ENCODE peak calls at places on chromosomes 13 and 19, in seven cellular contexts. P is dorsolateral prefrontal cortex, N is MM.1S, E is GM12878, Y is body of pancreas, H is Peyer's patch, A is psoas muscle. C is an unnamed sample.

GRCh38 chr13:111304041-111304544 is 16.3 kb upstream of the TEX29 start:
- DNase-seq in H (peak), E (peak), N (no peak), P (no peak), Y (no peak), A (no peak), C (no peak)

GRCh38 chr19:49492573-49493411 is 3.4 kb upstream of the RPS11 start:
- DNase-seq in Y (no peak), A (no peak), N (peak), H (no peak), E (no peak), P (no peak), C (no peak)

GRCh38 chr13:50936681-50937080 is 27.1 kb downstream of the RNASEH2B start:
- DNase-seq in A (no peak), H (no peak), N (no peak), P (no peak), E (no peak), Y (no peak), C (no peak)

GRCh38 chr13:30308548-30308947 is 1.2 kb upstream of the KATNAL1 start:
- DNase-seq in P (no peak), Y (no peak), A (no peak), H (no peak), E (no peak), N (no peak), C (no peak)

GRCh38 chr19:35107541-35107939 is 8.1 kb upstream of the FXYD3 start:
- DNase-seq in A (no peak), H (peak), P (peak), N (no peak), Y (peak), E (no peak), C (no peak)

GRCh38 chr19:17797397-17798201 is 2.7 kb downstream of the B3GNT3 start:
- DNase-seq in H (peak), E (no peak), N (no peak), A (no peak), Y (peak), P (no peak), C (no peak)

GRCh38 chr19:49932731-49933131 is 3.4 kb upstream of the NUP62 start:
- DNase-seq in N (no peak), H (peak), A (no peak), P (no peak), E (no peak), Y (no peak), C (no peak)

GRCh38 chr19:49690073-49690655 is 752 bp upstream of the CPT1C start:
- DNase-seq in N (no peak), A (no peak), Y (no peak), E (no peak), H (no peak), P (no peak), C (no peak)

GRCh38 chr19:49658139-49658517 is 7.5 kb downstream of the IRF3 start:
- DNase-seq in Y (no peak), P (no peak), N (no peak), E (no peak), H (no peak), A (no peak), C (no peak)

GRCh38 chr13:36700170-36700569 is 26.4 kb downstream of the SERTM1 start:
- DNase-seq in A (no peak), H (no peak), E (no peak), N (no peak), P (peak), Y (no peak), C (no peak)

GRCh38 chr13:52414963-52415362 is 9.0 kb upstream of the THSD1 start:
- DNase-seq in P (no peak), H (no peak), N (no peak), E (no peak), A (no peak), Y (no peak), C (no peak)

GRCh38 chr13:20902438-20903163 is at the start of gene XPO4:
- DNase-seq in A (peak), H (peak), E (no peak), N (peak), P (peak), Y (peak), C (no peak)

GRCh38 chr13:40377783-40378182 is 288.7 kb downstream of the FOXO1 start:
- DNase-seq in P (no peak), A (no peak), N (no peak), H (no peak), E (no peak), Y (no peak), C (no peak)

GRCh38 chr13:114315074-114315785 is 927 bp downstream of the CHAMP1 start:
- DNase-seq in P (no peak), A (no peak), H (no peak), Y (no peak), N (peak), E (no peak), C (no peak)

GRCh38 chr19:46015080-46015960 is 7.5 kb downstream of the PGLYRP1 start:
- DNase-seq in E (no peak), N (no peak), Y (peak), P (no peak), A (peak), H (peak), C (no peak)

GRCh38 chr19:38838208-38838985 is 6.8 kb upstream of the ECH1 start:
- DNase-seq in E (no peak), P (no peak), N (no peak), A (peak), H (peak), Y (peak), C (no peak)

GRCh38 chr19:46624958-46625661 is at the start of gene PTGIR:
- DNase-seq in Y (peak), E (no peak), N (no peak), P (no peak), A (peak), H (no peak), C (no peak)

GRCh38 chr19:50551713-50552187 is 16.5 kb downstream of the LRRC4B start:
- DNase-seq in A (no peak), P (peak), E (no peak), N (no peak), H (no peak), Y (no peak), C (no peak)

GRCh38 chr13:41388143-41388881 is 69.0 kb upstream of the RGCC start:
- DNase-seq in A (no peak), N (no peak), H (no peak), E (no peak), P (no peak), Y (no peak), C (no peak)
- H3K27ac ChIP-seq in A (no peak), N (no peak), H (no peak), E (no peak), P (no peak), Y (no peak), C (no peak)

GRCh38 chr19:2260341-2260751 is 4.1 kb upstream of the JSRP1 start:
- DNase-seq in Y (no peak), N (peak), E (no peak), H (no peak), P (no peak), A (no peak), C (no peak)
- H3K27ac ChIP-seq in Y (no peak), N (peak), E (no peak), H (peak), P (no peak), A (no peak), C (no peak)

GRCh38 chr19:16428372-16429036 is 43.3 kb downstream of the EPS15L1 start:
- DNase-seq in Y (no peak), E (no peak), A (no peak), N (no peak), H (no peak), P (no peak), C (no peak)

GRCh38 chr19:16429066-16429758 is 42.6 kb downstream of the EPS15L1 start:
- DNase-seq in P (peak), E (no peak), H (no peak), Y (peak), A (peak), N (no peak), C (no peak)

GRCh38 chr19:16425993-16426392 is 45.8 kb downstream of the EPS15L1 start:
- DNase-seq in N (no peak), H (no peak), P (no peak), Y (no peak), E (no peak), A (no peak), C (no peak)

GRCh38 chr19:16433986-16434385 is 37.8 kb downstream of the EPS15L1 start:
- DNase-seq in Y (no peak), A (no peak), P (no peak), H (no peak), E (no peak), N (no peak), C (no peak)

GRCh38 chr19:16429759-16430091 is 42.0 kb downstream of the EPS15L1 start:
- DNase-seq in N (no peak), P (no peak), Y (no peak), A (no peak), E (no peak), H (no peak), C (no peak)
- H3K27ac ChIP-seq in N (no peak), P (no peak), Y (no peak), A (peak), E (no peak), H (no peak), C (no peak)

GRCh38 chr13:75705908-75706307 is 69.8 kb downstream of the LMO7 start:
- DNase-seq in N (no peak), Y (no peak), A (no peak), P (no peak), H (no peak), E (no peak), C (no peak)
- H3K27ac ChIP-seq in N (no peak), Y (no peak), A (peak), P (no peak), H (no peak), E (no peak), C (no peak)

C was measured in SK-N-MC.